ENCODE peak calls at places on chromosomes 1 and 21, in four cellular contexts. E, N, A and W are unnamed samples.

GRCh38 chr1:42480921-42481320 is 17.8 kb downstream of the CCDC30 start:
- DNase-seq in E (no peak), N (no peak), A (no peak), W (no peak)

GRCh38 chr1:212561501-212561931 is 47.0 kb upstream of the ATF3 start:
- DNase-seq in E (no peak), N (no peak), A (no peak), W (no peak)

GRCh38 chr1:194723067-194723466 is 1536.7 kb upstream of the B3GALT2 start:
- DNase-seq in E (no peak), N (no peak), A (no peak), W (no peak)

GRCh38 chr1:109197163-109198042 is 16.3 kb upstream of the SARS1 start:
- DNase-seq in E (no peak), N (peak; percentile 51), A (peak; percentile 34), W (no peak)

GRCh38 chr1:206930210-206930798 is 8.6 kb upstream of the FCMR start:
- DNase-seq in E (no peak), N (no peak), A (peak; percentile 93), W (peak; percentile 29)

GRCh38 chr1:50458507-50458906 is 35.3 kb upstream of the DMRTA2 start:
- DNase-seq in E (no peak), N (no peak), A (no peak), W (no peak)

GRCh38 chr1:173314656-173315055 is 107.5 kb upstream of the TNFSF4 start:
- DNase-seq in E (no peak), N (no peak), A (no peak), W (no peak)

GRCh38 chr21:16533692-16534407 is 804.1 kb downstream of the USP25 start:
- DNase-seq in E (no peak), N (no peak), A (no peak), W (no peak)

GRCh38 chr1:27606708-27607238 is 2.8 kb upstream of the AHDC1 start:
- DNase-seq in E (no peak), N (no peak), A (no peak), W (no peak)

GRCh38 chr1:237672748-237673147 is 218.0 kb downstream of the ZP4 start:
- DNase-seq in E (no peak), N (no peak), A (no peak), W (no peak)

DNA sequence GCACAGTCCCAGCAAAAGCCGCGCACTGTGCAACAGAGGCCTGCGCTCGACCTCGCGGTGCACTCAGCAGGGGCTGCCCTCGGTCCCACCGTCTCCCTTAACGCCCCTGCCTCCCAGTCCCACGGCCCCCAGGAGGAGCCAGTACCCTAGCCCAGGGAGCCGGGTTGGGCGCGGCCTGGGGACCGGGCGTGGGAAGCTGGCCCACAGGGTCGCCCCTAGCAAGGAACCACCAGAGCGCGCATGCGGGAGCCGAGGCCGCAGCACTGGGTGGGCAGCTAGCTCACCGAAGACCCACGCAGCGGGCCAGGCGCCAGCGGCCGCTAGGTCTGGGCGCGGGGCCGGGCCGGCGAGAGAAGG is 21.6 kb upstream of the ZNF678 start:
- DNase-seq in E (peak; percentile 62), N (peak; percentile 34), A (no peak), W (no peak)
- TF ChIP-seq POLR2A in E (no peak), N (no peak), A (no peak), W (no peak)

DNA sequence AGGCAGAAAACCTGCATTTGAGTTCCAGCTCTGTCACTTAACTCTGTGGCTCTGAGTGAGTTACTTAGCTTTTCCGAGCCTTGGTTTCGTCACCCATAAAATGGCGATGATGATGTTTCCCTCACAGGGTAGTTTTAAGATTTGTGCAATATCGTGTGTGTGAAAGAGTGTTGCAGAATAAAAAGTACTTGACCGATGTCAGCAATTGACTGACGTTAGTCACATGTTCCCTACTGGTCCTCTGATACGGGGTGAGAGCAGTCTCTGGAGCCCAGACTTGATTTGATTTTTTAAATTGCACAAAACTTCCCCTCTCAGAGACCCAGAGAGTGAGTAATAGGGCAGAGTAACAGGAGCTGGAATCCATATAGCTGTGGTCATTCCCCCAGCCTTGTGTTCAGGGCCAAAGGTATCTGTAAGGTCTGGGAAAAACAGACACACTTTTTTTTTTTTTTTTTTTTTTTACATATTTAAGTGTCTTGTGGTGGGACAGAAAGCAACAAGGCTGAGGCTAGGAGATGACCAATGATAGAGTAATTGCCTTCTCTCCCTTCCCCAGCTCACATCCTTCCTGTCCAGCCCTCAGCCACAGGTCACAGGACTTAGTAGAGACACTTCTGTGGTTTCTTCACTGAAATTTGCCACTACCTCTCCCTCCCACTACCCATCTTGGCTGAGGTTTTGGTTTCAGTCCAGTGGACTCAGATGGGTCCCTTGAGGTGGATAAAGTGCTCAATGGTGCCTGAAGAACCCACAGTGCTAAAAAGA is 2.0 kb downstream of the FCER1G start:
- DNase-seq in E (no peak), N (no peak), A (no peak), W (no peak)
- TF ChIP-seq POLR2A in E (no peak), N (peak; percentile 76), A (no peak), W (peak; percentile 41)

DNA sequence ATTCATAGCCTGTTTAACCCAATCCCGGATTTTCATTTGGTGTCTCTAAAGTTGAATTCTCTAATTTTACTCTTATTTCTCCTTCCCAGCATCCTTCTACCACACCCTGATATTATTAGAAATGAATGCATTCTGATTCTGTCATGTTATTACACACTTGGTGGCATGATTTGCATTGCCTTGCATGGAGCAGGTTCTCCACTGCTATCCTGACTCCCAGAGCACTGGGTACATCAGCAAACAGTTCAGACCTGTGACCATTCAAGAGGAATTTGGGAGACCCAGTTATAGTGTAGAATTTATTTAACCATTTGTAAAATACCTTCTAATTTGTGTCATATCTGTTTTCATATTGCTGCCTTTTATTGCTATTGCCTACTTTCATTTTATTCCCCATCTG is 2.6 kb downstream of the LRRC8B start:
- DNase-seq in E (no peak), N (no peak), A (no peak), W (no peak)
- TF ChIP-seq POLR2A in E (no peak), N (no peak), A (no peak), W (no peak)

GRCh38 chr1:118556936-118557335 is 371.9 kb upstream of the SPAG17 start:
- DNase-seq in E (no peak), N (no peak), A (no peak), W (no peak)

GRCh38 chr1:118555638-118556037 is 370.6 kb upstream of the SPAG17 start:
- DNase-seq in E (no peak), N (no peak), A (no peak), W (no peak)
- TF ChIP-seq POLR2A in E (no peak), N (no peak), A (no peak), W (no peak)

DNA sequence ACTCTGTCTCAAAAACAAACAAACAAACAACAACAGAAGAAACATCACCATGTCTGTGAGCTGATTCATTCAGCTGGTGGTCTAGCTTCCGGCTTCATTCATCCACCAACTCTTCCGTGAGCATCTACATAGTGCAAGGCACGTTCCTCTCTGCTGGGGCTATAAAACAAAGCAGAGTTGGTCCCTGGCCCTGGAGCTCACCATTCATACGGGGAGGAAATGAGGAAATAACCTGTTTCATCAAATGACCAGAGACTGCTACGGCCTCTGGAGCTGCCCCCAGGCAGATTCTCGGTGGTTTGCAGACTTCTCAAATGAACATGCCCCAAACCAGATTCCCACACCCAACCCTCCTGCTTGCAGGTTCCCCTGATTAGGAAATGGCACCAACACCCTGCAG is 41.0 kb upstream of the ID3 start:
- DNase-seq in E (no peak), N (no peak), A (no peak), W (no peak)
- TF ChIP-seq POLR2A in E (no peak), N (no peak), A (no peak), W (no peak)

DNA sequence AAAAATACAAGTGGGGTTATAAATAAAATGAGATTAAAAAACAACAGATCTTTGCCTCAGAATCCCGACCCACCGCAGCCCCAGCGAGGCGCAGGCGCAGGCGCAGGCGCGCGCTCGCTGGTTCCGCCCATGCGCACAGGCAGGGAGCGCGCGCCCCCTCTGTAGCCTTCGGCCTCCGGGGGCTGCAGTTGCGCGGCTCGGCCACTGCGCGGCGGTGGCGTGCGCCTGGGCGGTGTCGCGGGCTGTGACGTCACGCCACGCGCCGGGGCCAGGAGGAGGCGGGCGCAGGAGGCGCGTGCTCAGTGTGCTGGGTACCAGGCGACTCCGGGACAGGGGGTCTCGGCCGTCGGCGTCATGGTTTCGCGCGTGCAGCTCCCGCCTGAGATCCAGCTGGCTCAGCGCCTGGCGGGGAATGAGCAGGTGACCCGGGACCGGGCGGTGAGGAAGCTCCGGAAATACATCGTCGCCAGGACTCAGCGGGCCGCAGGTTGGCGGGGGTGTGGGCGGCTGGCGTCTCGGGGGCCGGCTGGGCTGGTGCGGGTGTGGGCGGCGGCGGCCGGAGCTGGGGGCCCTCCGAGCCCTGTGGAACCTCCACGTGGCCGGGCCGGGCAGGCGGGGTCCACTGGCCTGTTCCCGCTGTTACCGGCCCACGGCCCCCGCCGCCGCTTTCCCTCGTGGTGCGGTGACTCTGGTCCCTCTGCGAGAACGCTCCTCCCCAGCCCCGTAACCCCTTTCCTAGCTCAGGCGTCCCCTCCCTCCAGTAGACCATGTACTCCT is at the start of gene RRP1:
- DNase-seq in E (no peak), N (peak; percentile 93), A (peak; percentile 96), W (peak; percentile 69)
- TF ChIP-seq POLR2A in E (peak; percentile 45), N (peak; percentile 73), A (peak; percentile 75), W (peak; percentile 80)